ENCODE peak calls at places on chromosomes 3 and 15, in eight cellular contexts. T is activated CD4-positive, alpha-beta T cell treated with anti-CD3 and anti-CD28 coated beads, Interleukin-2, amount 10 ng/mL, durations not matched to agents 7 days and 5 days; U is brain microvascular endothelial cell; K is kidney tubule cell; L is activated T-helper 9 cell treated with anti-CD3 and anti-CD28 coated beads, Interleukin-2, amount 50 U/mL, for 16 hours; B is cerebellar cortex; E is Peyer's patch; F is activated naive CD8-positive, alpha-beta T cell treated with anti-CD3 and anti-CD28 coated beads for 36 hours. C is an unnamed sample.

GRCh38 chr15:88617790-88618189 is 3.4 kb upstream of the AEN start:
- DNase-seq in T (no peak), U (no peak), K (no peak), L (no peak), B (no peak), E (no peak), F (no peak), C (no peak)

GRCh38 chr3:134027631-134028030 is 2.1 kb downstream of the SLCO2A1 start:
- DNase-seq in T (no peak), U (no peak), K (peak), L (no peak), B (no peak), E (no peak), F (no peak), C (no peak)

GRCh38 chr3:71399478-71399877 is 184.1 kb downstream of the FOXP1 start:
- DNase-seq in T (no peak), U (no peak), K (no peak), L (no peak), B (no peak), E (no peak), F (no peak), C (no peak)

GRCh38 chr3:100527347-100527735 is 34.9 kb downstream of the TMEM45A start:
- DNase-seq in T (no peak), U (no peak), K (no peak), L (no peak), B (no peak), E (no peak), F (no peak), C (no peak)

GRCh38 chr15:85312486-85312885 is 67.9 kb upstream of the AKAP13 start:
- DNase-seq in T (no peak), U (peak), K (peak), L (no peak), B (peak), E (no peak), F (no peak), C (no peak)

GRCh38 chr3:107630779-107631178 is 108.0 kb downstream of the BBX start:
- DNase-seq in T (no peak), U (no peak), K (no peak), L (no peak), B (no peak), E (no peak), F (no peak), C (no peak)

GRCh38 chr15:48722764-48723661 is 77.5 kb upstream of the FBN1 start:
- DNase-seq in T (no peak), U (peak), K (peak), L (no peak), B (no peak), E (no peak), F (no peak), C (no peak)

GRCh38 chr15:40755821-40756220 is 767 bp upstream of the RMDN3 start:
- DNase-seq in T (no peak), U (no peak), K (no peak), L (no peak), B (no peak), E (no peak), F (no peak), C (no peak)

GRCh38 chr3:22284559-22284958 is 533.5 kb upstream of the ZNF385D start:
- DNase-seq in T (no peak), U (peak), K (peak), L (no peak), B (no peak), E (no peak), F (no peak), C (no peak)

GRCh38 chr3:59320080-59320479 is 270.3 kb upstream of the CFAP20DC start:
- DNase-seq in T (no peak), U (no peak), K (no peak), L (no peak), B (no peak), E (no peak), F (no peak), C (no peak)

GRCh38 chr3:129001101-129001816 is at the start of gene EFCC1:
- DNase-seq in T (no peak), U (no peak), K (no peak), L (no peak), B (no peak), E (no peak), F (peak), C (peak)

GRCh38 chr3:99532246-99532645 is 106.1 kb upstream of the COL8A1 start:
- DNase-seq in T (no peak), U (peak), K (peak), L (no peak), B (peak), E (no peak), F (peak), C (no peak)

C was measured in lung.